ENCODE peak calls at places on chromosomes 3 and 15, in ten cellular contexts. T is GM20000, H is NB4, O is endothelial cell, I is GM10248, F is lower lobe of right lung, B is astrocyte of the spinal cord, D is glutamatergic neuron, J is lower leg skin, G is WTC11. A is an unnamed sample.

GRCh38 chr3:147360936-147361670 is 45.2 kb downstream of the ZIC4 start:
- DNase-seq in T (no peak), H (no peak), O (peak; percentile 51), I (no peak), F (no peak), B (peak; percentile 43), D (peak; percentile 44), J (no peak), G (peak; percentile 57), A (no peak)

GRCh38 chr3:14225421-14225820 is 46.8 kb downstream of the LSM3 start:
- DNase-seq in T (no peak), H (no peak), O (no peak), I (no peak), F (no peak), B (no peak), D (no peak), J (peak; percentile 78), G (no peak), A (no peak)

GRCh38 chr3:64091501-64091900 is 68.2 kb upstream of the PSMD6 start:
- DNase-seq in T (no peak), H (no peak), O (no peak), I (no peak), F (no peak), B (no peak), D (no peak), J (no peak), G (no peak), A (no peak)

GRCh38 chr15:69014454-69014853 is at the start of gene NOX5:
- DNase-seq in T (no peak), H (peak; percentile 16), O (no peak), I (no peak), F (no peak), B (no peak), D (no peak), J (peak; percentile 36), G (no peak), A (peak; percentile 17)

GRCh38 chr3:44883213-44883955 is 9.0 kb downstream of the TGM4 start:
- DNase-seq in T (no peak), H (peak; percentile 22), O (no peak), I (no peak), F (no peak), B (no peak), D (no peak), J (no peak), G (no peak), A (no peak)

GRCh38 chr3:112649478-112649735 is 8.5 kb upstream of the CCDC80 start:
- DNase-seq in T (no peak), H (no peak), O (no peak), I (no peak), F (no peak), B (peak; percentile 71), D (no peak), J (no peak), G (no peak), A (no peak)

GRCh38 chr15:85582076-85582718 is 201.8 kb downstream of the AKAP13 start:
- DNase-seq in T (peak; percentile 30), H (no peak), O (no peak), I (peak; percentile 30), F (no peak), B (peak; percentile 46), D (no peak), J (no peak), G (no peak), A (no peak)

GRCh38 chr3:13927295-13927694 is 47.4 kb upstream of the WNT7A start:
- DNase-seq in T (no peak), H (peak; percentile 7), O (no peak), I (no peak), F (no peak), B (no peak), D (no peak), J (no peak), G (peak; percentile 22), A (no peak)

GRCh38 chr3:71858493-71859127 is 73.7 kb upstream of the PROK2 start:
- DNase-seq in T (no peak), H (no peak), O (no peak), I (no peak), F (no peak), B (no peak), D (no peak), J (no peak), G (no peak), A (no peak)

GRCh38 chr3:71857926-71858325 is 73.0 kb upstream of the PROK2 start:
- DNase-seq in T (no peak), H (no peak), O (no peak), I (no peak), F (no peak), B (no peak), D (no peak), J (peak; percentile 10), G (no peak), A (no peak)

GRCh38 chr3:71862374-71863145 is 77.6 kb upstream of the PROK2 start:
- DNase-seq in T (no peak), H (no peak), O (no peak), I (no peak), F (no peak), B (no peak), D (no peak), J (peak; percentile 17), G (no peak), A (no peak)

GRCh38 chr3:71863563-71864190 is 78.7 kb upstream of the PROK2 start:
- DNase-seq in T (no peak), H (no peak), O (no peak), I (no peak), F (no peak), B (no peak), D (no peak), J (peak; percentile 49), G (no peak), A (no peak)

DNA sequence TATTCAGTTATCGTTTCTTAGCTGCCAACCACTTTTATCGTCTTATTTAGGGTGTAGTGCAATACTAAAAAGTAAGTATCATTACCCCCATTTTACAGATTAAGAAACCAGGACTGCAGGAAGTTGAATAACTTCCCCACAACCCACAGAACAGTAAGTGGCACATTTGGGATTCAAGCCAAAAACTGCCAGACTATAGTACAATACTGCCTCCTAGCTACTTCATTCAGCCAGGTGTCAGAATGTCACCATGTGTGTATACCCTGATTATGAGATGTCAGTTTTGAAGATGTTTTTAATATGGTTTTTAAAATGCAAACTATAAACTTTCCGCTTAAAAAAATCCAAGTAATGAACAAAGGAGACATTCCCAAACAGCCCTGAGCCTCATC is 74.2 kb upstream of the PROK2 start:
- DNase-seq in T (no peak), H (peak; percentile 83), O (no peak), I (no peak), F (no peak), B (no peak), D (no peak), J (no peak), G (no peak), A (no peak)
- TF ChIP-seq CTCF in T (no peak), H (peak; percentile 61), O (no peak), I (peak; percentile 28), F (peak; percentile 36), B (peak; percentile 5), D (no peak), J (no peak), G (peak; percentile 40), A (peak; percentile 41)

GRCh38 chr3:72448375-72448823 is 399.8 kb downstream of the SHQ1 start:
- DNase-seq in T (no peak), H (peak; percentile 7), O (no peak), I (no peak), F (no peak), B (no peak), D (no peak), J (no peak), G (no peak), A (no peak)

GRCh38 chr3:72445827-72446405 is 402.3 kb downstream of the SHQ1 start:
- DNase-seq in T (no peak), H (peak; percentile 19), O (no peak), I (no peak), F (no peak), B (peak; percentile 24), D (no peak), J (no peak), G (no peak), A (no peak)

GRCh38 chr3:72448858-72449257 is 399.4 kb downstream of the SHQ1 start:
- DNase-seq in T (no peak), H (peak; percentile 67), O (no peak), I (no peak), F (no peak), B (peak; percentile 16), D (no peak), J (no peak), G (no peak), A (no peak)

GRCh38 chr3:72446406-72447058 is 401.7 kb downstream of the SHQ1 start:
- DNase-seq in T (no peak), H (no peak), O (no peak), I (no peak), F (no peak), B (peak; percentile 29), D (no peak), J (peak; percentile 90), G (no peak), A (peak; percentile 86)

GRCh38 chr3:72447059-72447946 is 400.9 kb downstream of the SHQ1 start:
- DNase-seq in T (peak; percentile 99), H (peak; percentile 88), O (peak; percentile 97), I (peak; percentile 95), F (peak; percentile 93), B (peak; percentile 83), D (peak; percentile 95), J (peak; percentile 98), G (peak; percentile 90), A (peak; percentile 98)
- TF ChIP-seq CTCF in T (no peak), H (no peak), O (no peak), I (no peak), F (no peak), B (no peak), D (no peak), J (no peak), G (no peak), A (peak; percentile 12)

DNA sequence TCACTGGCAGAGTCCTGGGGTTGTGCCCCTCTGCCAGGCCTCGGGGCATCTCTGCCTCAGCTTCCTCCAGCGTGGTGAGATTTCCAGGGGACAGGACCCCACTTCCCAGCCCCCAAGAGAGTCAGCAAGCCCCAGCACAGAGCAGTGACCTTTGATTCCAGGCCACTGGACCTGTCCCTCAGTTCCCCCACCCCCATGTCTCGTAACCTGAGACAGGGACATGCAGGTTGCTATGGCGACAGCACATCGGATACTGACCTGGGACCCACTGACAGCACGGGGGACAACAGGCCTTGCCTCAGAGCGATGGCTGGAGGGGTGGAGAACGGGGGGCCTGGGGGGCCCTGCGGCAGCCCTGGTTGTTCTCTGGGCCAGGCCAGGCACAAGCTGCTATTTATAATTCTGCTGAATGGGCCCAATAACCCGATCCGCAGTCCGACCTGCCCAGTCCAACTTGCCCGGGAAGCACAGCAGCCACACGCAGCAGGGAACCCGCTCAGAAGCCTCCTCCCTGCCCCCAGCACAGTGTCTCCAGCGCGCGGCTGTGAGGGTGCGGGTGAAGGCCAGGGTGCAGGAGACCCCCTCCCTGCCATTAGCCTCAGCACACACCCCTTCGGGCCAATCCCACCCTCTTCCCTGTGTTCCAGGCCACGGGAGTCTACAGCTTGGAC is 34.6 kb downstream of the ATP2B2 start:
- DNase-seq in T (no peak), H (no peak), O (peak; percentile 12), I (no peak), F (no peak), B (no peak), D (peak; percentile 68), J (no peak), G (peak; percentile 60), A (no peak)
- TF ChIP-seq CTCF in T (no peak), H (no peak), O (no peak), I (no peak), F (no peak), B (no peak), D (no peak), J (no peak), G (no peak), A (no peak)

DNA sequence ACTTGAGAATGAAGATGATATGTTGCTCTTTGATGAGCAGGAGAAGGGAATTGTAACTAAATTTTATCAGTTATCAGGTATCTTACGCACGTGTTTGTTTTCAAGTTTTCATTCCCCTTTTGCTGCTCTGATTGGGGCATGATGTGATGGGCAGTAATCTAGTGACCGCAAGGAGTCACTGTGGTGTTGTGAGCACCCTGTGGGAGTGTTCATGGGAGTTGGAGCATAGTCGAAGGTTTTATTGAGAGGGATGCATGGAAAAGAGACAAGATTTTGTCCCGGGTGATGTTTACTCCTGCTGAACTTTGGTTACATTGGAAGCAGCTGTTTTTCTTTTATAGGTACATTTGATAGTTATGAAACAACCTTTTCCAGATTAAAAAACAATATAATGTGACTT is 2.1 kb downstream of the FAN1 start:
- DNase-seq in T (no peak), H (no peak), O (no peak), I (no peak), F (no peak), B (no peak), D (no peak), J (no peak), G (no peak), A (peak; percentile 19)
- TF ChIP-seq CTCF in T (no peak), H (no peak), O (no peak), I (no peak), F (no peak), B (no peak), D (no peak), J (no peak), G (no peak), A (no peak)